ENCODE peak calls at places on chromosomes 5 and 9, in seven cellular contexts. C, T, X, R, W, B and H are unnamed samples.

GRCh38 chr5:13985736-13986418 is 41.4 kb upstream of the DNAH5 start:
- DNase-seq in C (no peak), B (no peak), W (peak), R (peak), T (no peak), X (no peak), H (peak)

GRCh38 chr9:4864234-4864661 is 71.5 kb downstream of the RCL1 start:
- DNase-seq in B (no peak), X (peak), C (no peak), W (no peak), T (no peak), R (no peak), H (no peak)

GRCh38 chr5:7927466-7928375 is 58.8 kb downstream of the MTRR start:
- DNase-seq in X (no peak), W (peak), R (peak), T (no peak), C (peak), B (peak), H (peak)

GRCh38 chr9:22040760-22041159 is 31.7 kb upstream of the CDKN2B start:
- DNase-seq in R (peak), W (peak), T (no peak), C (no peak), X (no peak), B (no peak), H (peak)

GRCh38 chr9:75451045-75451444 is 362.7 kb downstream of the OSTF1 start:
- DNase-seq in B (no peak), X (no peak), R (no peak), C (no peak), W (no peak), T (no peak), H (no peak)

GRCh38 chr5:32261198-32261597 is 51.5 kb downstream of the MTMR12 start:
- DNase-seq in R (no peak), C (no peak), X (no peak), W (no peak), B (no peak), T (no peak), H (no peak)

GRCh38 chr9:135123735-135124134 is 36.3 kb downstream of the OLFM1 start:
- DNase-seq in R (no peak), B (no peak), C (no peak), T (no peak), X (no peak), W (no peak), H (no peak)

GRCh38 chr9:135811796-135812195 is 95.5 kb downstream of the CAMSAP1 start:
- DNase-seq in B (peak), W (no peak), X (peak), R (no peak), C (no peak), T (no peak), H (no peak)

GRCh38 chr5:179698935-179699639 is at the start of gene CANX:
- DNase-seq in C (no peak), X (no peak), W (no peak), B (no peak), R (no peak), T (no peak), H (no peak)

GRCh38 chr5:156934450-156935211 is 28.4 kb downstream of the TIMD4 start:
- DNase-seq in R (no peak), X (no peak), C (no peak), W (no peak), T (no peak), B (peak), H (no peak)

GRCh38 chr9:121736964-121737462 is 85.6 kb downstream of the DAB2IP start:
- DNase-seq in C (no peak), X (peak), B (no peak), W (peak), T (peak), R (no peak), H (no peak)

GRCh38 chr9:123316053-123316718 is 39.8 kb upstream of the CRB2 start:
- DNase-seq in C (no peak), W (no peak), X (peak), R (no peak), T (no peak), B (no peak), H (no peak)

GRCh38 chr9:90838098-90838497 is 36.5 kb downstream of the SYK start:
- DNase-seq in R (no peak), B (no peak), W (no peak), X (no peak), C (no peak), T (no peak), H (no peak)

GRCh38 chr5:151925396-151925750 is 722 bp upstream of the GLRA1 start:
- DNase-seq in R (no peak), W (no peak), B (peak), C (no peak), X (no peak), T (no peak), H (no peak)

GRCh38 chr5:151923865-151924264 is 786 bp downstream of the GLRA1 start:
- DNase-seq in C (no peak), T (no peak), B (peak), W (no peak), X (no peak), R (peak), H (no peak)

GRCh38 chr5:151926186-151926585 is 1.5 kb upstream of the GLRA1 start:
- DNase-seq in C (no peak), W (no peak), B (no peak), X (no peak), T (no peak), R (no peak), H (no peak)

DNA sequence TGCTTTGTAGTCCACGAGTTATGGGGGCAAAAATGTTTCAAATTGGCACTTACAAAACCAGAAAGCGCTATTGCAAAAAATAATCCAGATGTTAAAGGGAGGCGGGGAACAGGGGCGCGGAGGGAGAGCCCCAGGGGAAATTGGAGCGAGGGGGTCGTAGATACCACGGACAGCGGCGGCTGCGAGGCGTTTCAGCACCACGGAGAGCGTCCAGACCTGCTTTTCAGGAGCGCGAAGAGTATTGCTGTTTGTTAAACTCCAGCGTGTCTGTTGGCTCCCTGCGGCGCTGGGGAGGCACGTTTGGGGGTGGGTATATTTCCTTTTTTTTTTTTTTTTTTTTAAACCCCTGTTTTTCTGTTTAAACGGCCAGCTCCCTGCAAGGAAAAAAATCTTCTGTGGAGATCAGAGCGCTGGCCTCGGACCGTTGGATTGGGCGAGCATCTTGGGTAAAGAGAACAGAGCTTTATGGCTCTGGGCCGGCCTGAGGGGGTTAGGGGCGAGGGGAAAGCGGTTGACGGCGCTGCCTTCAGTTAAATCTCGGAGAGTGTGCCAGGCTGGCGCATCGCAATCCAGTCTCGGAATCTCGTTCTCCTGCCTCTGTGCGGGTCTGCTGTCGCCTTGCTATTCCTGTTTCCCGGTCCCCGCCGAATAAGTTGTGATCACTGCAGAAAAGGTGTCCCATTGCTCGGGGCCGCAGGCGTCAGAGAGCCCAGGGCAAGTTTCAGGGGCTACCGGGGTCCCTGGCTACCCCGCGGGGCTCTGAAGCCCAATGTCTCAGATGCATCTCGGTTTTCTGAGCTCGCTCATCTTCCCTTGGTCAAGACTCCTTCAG is at the start of gene GLRA1:
- DNase-seq in B (no peak), R (peak), T (peak), C (peak), X (peak), W (no peak), H (peak)
- H3K4me3 ChIP-seq in B (peak), R (no peak), T (no peak), C (no peak), X (no peak), W (no peak), H (no peak)

GRCh38 chr9:72758944-72759343 is 193.9 kb downstream of the ALDH1A1 start:
- DNase-seq in R (no peak), C (no peak), B (no peak), W (no peak), X (no peak), T (no peak), H (no peak)

GRCh38 chr9:72751541-72751940 is 201.3 kb downstream of the ALDH1A1 start:
- DNase-seq in W (no peak), B (no peak), T (no peak), C (no peak), R (no peak), X (no peak), H (no peak)

GRCh38 chr9:72755836-72756235 is 197.0 kb downstream of the ALDH1A1 start:
- DNase-seq in X (no peak), W (no peak), B (no peak), C (no peak), R (no peak), T (no peak), H (no peak)

GRCh38 chr9:72749276-72749675 is 203.6 kb downstream of the ALDH1A1 start:
- DNase-seq in R (peak), W (no peak), C (no peak), X (no peak), T (no peak), B (no peak), H (no peak)

GRCh38 chr9:72753261-72753893 is 199.5 kb downstream of the ALDH1A1 start:
- DNase-seq in T (no peak), C (no peak), X (no peak), W (no peak), B (peak), R (no peak), H (peak)
- TF ChIP-seq CTCF in T (peak), C (no peak), X (no peak), W (peak), B (peak), R (peak), H (peak)

DNA sequence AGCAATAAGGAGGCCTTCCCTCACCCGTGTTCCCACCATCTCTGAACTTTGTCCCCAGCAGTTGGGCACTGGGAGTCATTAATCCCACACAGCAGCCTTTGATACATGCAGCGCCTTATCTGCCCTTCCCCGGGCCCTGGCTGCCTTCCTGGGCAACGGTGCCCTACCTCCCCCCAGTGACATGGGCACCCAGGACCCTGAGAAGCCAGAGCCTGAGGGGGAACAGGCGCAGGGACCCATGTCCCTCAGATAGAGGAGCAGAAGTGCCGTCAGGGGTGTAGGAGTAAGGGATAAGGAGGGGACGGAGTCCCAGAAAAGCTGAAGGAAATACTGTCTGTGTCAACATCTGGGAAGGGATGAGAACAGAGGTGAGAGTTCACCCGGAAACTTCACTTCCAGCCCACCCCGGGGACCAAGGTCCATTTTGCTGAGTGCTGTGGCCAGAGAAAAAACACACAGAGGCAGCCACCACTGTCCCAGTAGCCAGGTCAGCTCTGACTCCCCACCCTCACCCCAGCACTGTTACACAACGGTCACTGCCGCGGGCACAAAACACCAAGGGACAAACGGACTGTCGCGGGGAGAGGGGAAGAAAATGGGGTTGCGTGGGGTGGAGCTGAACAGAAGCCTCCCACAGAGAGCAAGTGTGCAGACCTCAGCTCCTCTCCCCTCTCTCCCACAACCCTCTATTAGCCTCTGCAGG is 3.8 kb downstream of the PCDH1 start:
- DNase-seq in B (no peak), C (no peak), W (no peak), X (peak), T (no peak), R (no peak), H (no peak)
- H3K4me3 ChIP-seq in B (peak), C (no peak), W (peak), X (peak), T (peak), R (no peak), H (no peak)

GRCh38 chr5:132426525-132427138 is 57.1 kb downstream of the SLC22A5 start:
- DNase-seq in R (peak), W (peak), C (peak), X (peak), B (no peak), T (peak), H (peak)
- TF ChIP-seq CTCF in R (peak), W (peak), C (peak), X (peak), B (no peak), T (peak), H (peak)

DNA sequence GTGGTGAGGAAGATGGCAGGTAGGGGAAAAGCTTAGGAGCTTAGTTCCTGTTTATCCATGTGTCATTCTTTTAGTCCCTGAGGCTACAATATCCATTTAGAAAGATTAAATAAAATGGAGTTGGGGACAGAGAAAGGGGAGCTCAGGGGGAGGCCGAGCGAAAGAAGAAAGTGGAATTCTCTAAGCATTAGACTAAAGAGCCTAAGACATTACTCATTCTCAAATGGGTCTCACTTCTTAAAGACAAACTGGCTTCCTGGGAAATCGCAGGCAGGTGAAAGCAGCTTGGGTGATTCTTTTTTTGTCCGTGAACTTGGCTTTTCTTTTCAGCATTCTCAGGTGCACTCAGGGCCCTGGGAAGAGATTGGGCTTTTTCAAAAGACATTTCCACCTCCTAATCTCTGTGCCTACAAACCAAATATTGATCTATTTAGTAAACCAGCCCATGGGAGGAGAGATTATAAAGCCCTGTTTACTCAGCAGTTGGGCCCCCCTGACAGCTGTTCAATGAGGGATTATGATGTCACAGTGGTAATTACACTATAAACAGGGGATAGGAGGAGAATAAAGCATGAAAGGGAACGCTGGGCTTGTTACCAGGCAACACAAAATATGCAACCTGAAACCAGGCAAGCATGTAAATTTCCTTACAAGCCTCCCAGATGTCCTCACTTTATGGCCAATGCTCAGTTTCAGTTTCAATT is 584.0 kb downstream of the ACTL7B start:
- DNase-seq in T (no peak), B (no peak), W (peak), R (peak), C (no peak), X (no peak), H (peak)
- H3K4me3 ChIP-seq in T (peak), B (no peak), W (peak), R (no peak), C (no peak), X (peak), H (no peak)

DNA sequence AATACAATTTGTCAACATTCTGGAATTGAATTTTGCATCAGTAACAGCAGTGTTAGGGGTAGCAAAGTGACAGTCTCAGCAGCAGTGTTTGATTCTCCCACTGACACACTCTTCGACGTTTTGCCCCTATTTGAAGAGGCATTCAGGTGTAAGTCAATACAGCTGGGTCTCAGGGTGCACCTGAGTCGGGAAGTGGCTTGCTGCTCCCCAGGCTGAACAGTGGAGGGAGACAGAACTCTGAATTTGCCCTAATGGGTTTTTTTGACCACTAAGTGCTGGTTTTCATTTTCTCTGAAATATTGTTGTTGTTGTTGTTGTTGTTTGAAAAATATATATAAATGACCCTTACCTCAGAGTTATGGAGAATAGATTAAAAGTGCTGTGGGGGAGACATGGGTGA is 223.2 kb downstream of the TLR4 start:
- DNase-seq in C (no peak), W (no peak), B (no peak), T (no peak), R (no peak), X (no peak), H (no peak)
- TF ChIP-seq CTCF in C (no peak), W (no peak), B (peak), T (no peak), R (peak), X (no peak), H (no peak)

DNA sequence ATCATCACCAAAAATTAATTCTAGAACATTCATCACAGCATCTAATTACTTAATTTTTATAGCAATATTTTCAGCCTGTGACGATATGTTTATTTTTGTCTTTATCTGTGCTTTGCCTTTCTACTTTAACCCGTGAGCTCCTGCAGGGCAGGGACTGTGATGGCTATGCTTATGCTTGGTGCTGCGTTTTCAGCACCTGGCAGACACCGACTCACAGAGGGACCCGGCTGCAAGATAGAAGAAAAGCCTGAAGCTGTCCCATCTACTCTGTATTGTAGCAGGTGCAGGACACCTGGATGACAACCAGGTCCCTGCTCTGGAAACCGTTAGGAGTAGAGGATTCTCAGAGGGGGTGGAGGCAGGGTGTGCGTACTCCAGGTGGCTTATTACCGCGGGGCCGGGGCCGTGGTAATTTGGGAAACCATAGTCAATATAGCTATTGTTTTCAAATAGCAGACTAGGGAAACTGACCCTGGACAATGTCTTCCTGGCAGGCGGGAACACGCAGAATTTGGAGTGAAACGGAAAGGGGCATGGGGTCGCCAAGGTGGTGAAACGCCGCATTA is 140.2 kb upstream of the PALM2AKAP2 start:
- DNase-seq in R (no peak), C (no peak), W (no peak), B (peak), T (no peak), X (no peak), H (no peak)
- H3K4me3 ChIP-seq in R (peak), C (no peak), W (peak), B (peak), T (peak), X (peak), H (peak)

GRCh38 chr9:99824378-99825157 is 2.9 kb downstream of the NR4A3 start:
- DNase-seq in W (no peak), C (peak), X (peak), T (no peak), B (no peak), R (no peak), H (no peak)
- TF ChIP-seq CTCF in W (peak), C (peak), X (peak), T (peak), B (peak), R (peak), H (peak)

GRCh38 chr5:6732634-6733410 is 19.6 kb downstream of the TENT4A start:
- DNase-seq in X (peak), C (no peak), W (no peak), B (no peak), T (peak), R (peak), H (peak)
- H3K4me3 ChIP-seq in X (no peak), C (no peak), W (no peak), B (no peak), T (peak), R (no peak), H (peak)

GRCh38 chr9:138053996-138054752 is 176.6 kb downstream of the CACNA1B start:
- DNase-seq in R (no peak), C (no peak), B (peak), W (no peak), X (peak), T (no peak), H (no peak)
- TF ChIP-seq CTCF in R (no peak), C (no peak), B (no peak), W (no peak), X (no peak), T (no peak), H (no peak)